ENCODE peak calls at places on chromosomes 7 and 10, in five cellular contexts. One of them, this sample, is unnamed.

GRCh38 chr7:137606061-137606674 is 240.6 kb downstream of the DGKI start:
- DNase-seq in A549: peak
- DNase-seq in GM12878: no peak
- DNase-seq in K562: peak
- DNase-seq in HepG2: peak
- DNase-seq in this sample: peak

GRCh38 chr7:82017334-82017943 is 247.6 kb upstream of the HGF start:
- DNase-seq in HepG2: peak
- DNase-seq in GM12878: no peak
- DNase-seq in A549: peak
- DNase-seq in K562: peak
- DNase-seq in this sample: peak

GRCh38 chr7:112411186-112411795 is 39.0 kb upstream of the IFRD1 start:
- DNase-seq in HepG2: peak
- DNase-seq in A549: no peak
- DNase-seq in K562: no peak
- DNase-seq in GM12878: no peak
- DNase-seq in this sample: no peak

GRCh38 chr7:45026984-45027773 is 27.2 kb downstream of the CCM2 start:
- DNase-seq in HepG2: peak
- DNase-seq in K562: no peak
- DNase-seq in A549: no peak
- DNase-seq in GM12878: peak
- DNase-seq in this sample: no peak

GRCh38 chr7:13986208-13986607 is 3.3 kb downstream of the ETV1 start:
- DNase-seq in GM12878: no peak
- DNase-seq in HepG2: no peak
- DNase-seq in K562: peak
- DNase-seq in A549: no peak
- DNase-seq in this sample: no peak

GRCh38 chr7:124208173-124208572 is 175.3 kb upstream of the TMEM229A start:
- DNase-seq in A549: no peak
- DNase-seq in GM12878: no peak
- DNase-seq in HepG2: no peak
- DNase-seq in K562: no peak
- DNase-seq in this sample: no peak

GRCh38 chr10:132076578-132077081 is 10.9 kb downstream of the JAKMIP3 start:
- DNase-seq in A549: no peak
- DNase-seq in K562: no peak
- DNase-seq in GM12878: no peak
- DNase-seq in HepG2: no peak
- DNase-seq in this sample: no peak

GRCh38 chr10:87593702-87594101 is 66.0 kb upstream of the PAPSS2 start:
- DNase-seq in K562: no peak
- DNase-seq in HepG2: no peak
- DNase-seq in A549: no peak
- DNase-seq in GM12878: no peak
- DNase-seq in this sample: no peak

GRCh38 chr10:110206988-110207804 is at the start of gene MXI1:
- DNase-seq in K562: peak
- DNase-seq in A549: peak
- DNase-seq in HepG2: peak
- DNase-seq in GM12878: no peak
- DNase-seq in this sample: peak

GRCh38 chr7:119802147-119802546 is 470.8 kb upstream of the KCND2 start:
- DNase-seq in HepG2: peak
- DNase-seq in A549: no peak
- DNase-seq in K562: no peak
- DNase-seq in GM12878: no peak
- DNase-seq in this sample: no peak
- TF ChIP-seq JUNB in HepG2: no peak
- TF ChIP-seq JUNB in A549: no peak
- TF ChIP-seq JUNB in K562: no peak
- TF ChIP-seq JUNB in GM12878: no peak
- TF ChIP-seq JUNB in this sample: no peak

GRCh38 chr7:23021581-23021980 is 7.7 kb upstream of the HYCC1 start:
- DNase-seq in K562: no peak
- DNase-seq in A549: no peak
- DNase-seq in HepG2: no peak
- DNase-seq in GM12878: no peak
- DNase-seq in this sample: no peak

GRCh38 chr7:23022831-23023230 is 8.9 kb upstream of the HYCC1 start:
- DNase-seq in K562: no peak
- DNase-seq in HepG2: no peak
- DNase-seq in A549: no peak
- DNase-seq in GM12878: no peak
- DNase-seq in this sample: no peak

GRCh38 chr7:23024454-23024853 is 10.5 kb upstream of the HYCC1 start:
- DNase-seq in K562: no peak
- DNase-seq in HepG2: no peak
- DNase-seq in A549: no peak
- DNase-seq in GM12878: no peak
- DNase-seq in this sample: no peak

GRCh38 chr7:23020742-23021401 is 6.9 kb upstream of the HYCC1 start:
- DNase-seq in HepG2: no peak
- DNase-seq in K562: no peak
- DNase-seq in A549: no peak
- DNase-seq in GM12878: no peak
- DNase-seq in this sample: no peak

GRCh38 chr7:23022258-23022745 is 8.4 kb upstream of the HYCC1 start:
- DNase-seq in HepG2: no peak
- DNase-seq in K562: peak
- DNase-seq in A549: no peak
- DNase-seq in GM12878: no peak
- DNase-seq in this sample: no peak
- H3K27ac ChIP-seq in HepG2: no peak
- H3K27ac ChIP-seq in K562: no peak
- H3K27ac ChIP-seq in A549: no peak
- H3K27ac ChIP-seq in GM12878: no peak
- H3K27ac ChIP-seq in this sample: no peak

GRCh38 chr7:151117041-151117440 is 30.8 kb downstream of the AGAP3 start:
- DNase-seq in GM12878: no peak
- DNase-seq in K562: no peak
- DNase-seq in A549: no peak
- DNase-seq in HepG2: no peak
- DNase-seq in this sample: no peak
- H3K4me3 ChIP-seq in GM12878: no peak
- H3K4me3 ChIP-seq in K562: no peak
- H3K4me3 ChIP-seq in A549: no peak
- H3K4me3 ChIP-seq in HepG2: no peak
- H3K4me3 ChIP-seq in this sample: no peak

GRCh38 chr10:130499541-130499940 is 363.4 kb downstream of the GLRX3 start:
- DNase-seq in A549: no peak
- DNase-seq in K562: no peak
- DNase-seq in HepG2: no peak
- DNase-seq in GM12878: no peak
- DNase-seq in this sample: no peak

GRCh38 chr10:130495891-130496642 is 359.9 kb downstream of the GLRX3 start:
- DNase-seq in K562: no peak
- DNase-seq in HepG2: peak
- DNase-seq in GM12878: no peak
- DNase-seq in A549: no peak
- DNase-seq in this sample: no peak

GRCh38 chr10:130497056-130498010 is 361.1 kb downstream of the GLRX3 start:
- DNase-seq in K562: no peak
- DNase-seq in A549: no peak
- DNase-seq in GM12878: no peak
- DNase-seq in HepG2: no peak
- DNase-seq in this sample: no peak

GRCh38 chr10:130498934-130499333 is 362.7 kb downstream of the GLRX3 start:
- DNase-seq in K562: no peak
- DNase-seq in HepG2: no peak
- DNase-seq in GM12878: no peak
- DNase-seq in A549: no peak
- DNase-seq in this sample: no peak

DNA sequence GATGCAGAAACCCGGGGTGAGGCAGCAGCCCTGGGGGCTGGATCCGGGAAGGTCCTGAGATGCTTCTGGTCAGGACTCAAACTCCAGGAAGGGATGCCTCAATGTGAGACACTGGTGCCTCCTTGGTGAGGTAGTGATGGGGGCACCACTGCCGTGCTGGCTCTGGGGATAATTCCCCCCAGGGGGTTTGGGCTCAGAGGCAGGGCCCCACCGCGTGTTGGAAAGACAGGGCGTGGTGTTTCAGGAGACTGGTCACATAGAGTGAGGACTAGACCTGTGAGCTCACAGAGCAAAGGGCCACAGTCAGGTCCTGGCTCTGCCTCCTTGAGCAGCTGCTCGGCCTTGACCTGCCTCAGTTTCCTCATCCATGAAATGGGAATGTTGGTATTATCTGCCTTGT is 361.9 kb downstream of the GLRX3 start:
- DNase-seq in HepG2: no peak
- DNase-seq in A549: no peak
- DNase-seq in GM12878: no peak
- DNase-seq in K562: no peak
- DNase-seq in this sample: no peak
- TF ChIP-seq JUNB in HepG2: no peak
- TF ChIP-seq JUNB in A549: no peak
- TF ChIP-seq JUNB in GM12878: no peak
- TF ChIP-seq JUNB in K562: no peak
- TF ChIP-seq JUNB in this sample: no peak

DNA sequence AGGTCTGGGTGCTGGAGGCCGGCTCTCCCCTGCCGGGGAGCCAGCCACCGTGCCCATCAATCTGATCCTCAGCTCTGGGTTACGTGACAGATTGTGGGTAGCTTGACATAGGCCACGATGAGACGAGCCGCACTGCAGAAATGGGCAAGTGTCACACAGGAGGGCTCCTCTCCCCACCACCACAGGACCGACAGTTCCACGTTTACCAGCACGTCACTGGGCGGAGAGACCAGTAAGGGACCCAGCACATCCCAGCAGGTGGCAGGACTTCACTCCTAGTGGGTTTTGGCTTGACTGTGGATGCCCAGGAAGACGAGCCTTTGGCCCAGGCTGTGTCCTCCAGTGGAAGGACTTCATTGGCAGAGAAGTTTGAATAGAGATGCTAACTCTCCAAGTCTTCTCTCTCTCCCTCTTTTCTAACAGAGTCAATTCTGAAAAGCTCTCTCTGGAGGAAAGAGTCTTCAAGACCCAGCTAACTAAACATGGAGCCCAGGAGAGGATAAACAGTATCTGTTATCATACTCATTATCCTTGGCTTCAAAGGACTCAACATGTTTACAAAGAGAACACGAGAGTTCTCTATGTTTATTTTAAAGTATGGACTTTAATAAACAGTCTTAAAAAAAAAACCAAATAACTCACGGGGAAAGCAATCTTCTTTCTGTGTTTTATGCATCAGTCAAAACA is 129.3 kb upstream of the JCAD start:
- DNase-seq in HepG2: no peak
- DNase-seq in A549: no peak
- DNase-seq in GM12878: no peak
- DNase-seq in K562: no peak
- DNase-seq in this sample: no peak
- H3K27ac ChIP-seq in HepG2: no peak
- H3K27ac ChIP-seq in A549: no peak
- H3K27ac ChIP-seq in GM12878: no peak
- H3K27ac ChIP-seq in K562: no peak
- H3K27ac ChIP-seq in this sample: no peak

GRCh38 chr10:36253731-36254130 is 611.6 kb upstream of the FZD8 start:
- DNase-seq in K562: no peak
- DNase-seq in GM12878: no peak
- DNase-seq in HepG2: no peak
- DNase-seq in A549: no peak
- DNase-seq in this sample: no peak

GRCh38 chr10:36247478-36247877 is 605.4 kb upstream of the FZD8 start:
- DNase-seq in K562: no peak
- DNase-seq in HepG2: no peak
- DNase-seq in A549: no peak
- DNase-seq in GM12878: no peak
- DNase-seq in this sample: no peak

GRCh38 chr10:36254191-36254590 is 612.1 kb upstream of the FZD8 start:
- DNase-seq in A549: no peak
- DNase-seq in GM12878: no peak
- DNase-seq in K562: no peak
- DNase-seq in HepG2: no peak
- DNase-seq in this sample: no peak

GRCh38 chr10:36251068-36251467 is 609.0 kb upstream of the FZD8 start:
- DNase-seq in GM12878: no peak
- DNase-seq in A549: no peak
- DNase-seq in K562: no peak
- DNase-seq in HepG2: peak
- DNase-seq in this sample: no peak

DNA sequence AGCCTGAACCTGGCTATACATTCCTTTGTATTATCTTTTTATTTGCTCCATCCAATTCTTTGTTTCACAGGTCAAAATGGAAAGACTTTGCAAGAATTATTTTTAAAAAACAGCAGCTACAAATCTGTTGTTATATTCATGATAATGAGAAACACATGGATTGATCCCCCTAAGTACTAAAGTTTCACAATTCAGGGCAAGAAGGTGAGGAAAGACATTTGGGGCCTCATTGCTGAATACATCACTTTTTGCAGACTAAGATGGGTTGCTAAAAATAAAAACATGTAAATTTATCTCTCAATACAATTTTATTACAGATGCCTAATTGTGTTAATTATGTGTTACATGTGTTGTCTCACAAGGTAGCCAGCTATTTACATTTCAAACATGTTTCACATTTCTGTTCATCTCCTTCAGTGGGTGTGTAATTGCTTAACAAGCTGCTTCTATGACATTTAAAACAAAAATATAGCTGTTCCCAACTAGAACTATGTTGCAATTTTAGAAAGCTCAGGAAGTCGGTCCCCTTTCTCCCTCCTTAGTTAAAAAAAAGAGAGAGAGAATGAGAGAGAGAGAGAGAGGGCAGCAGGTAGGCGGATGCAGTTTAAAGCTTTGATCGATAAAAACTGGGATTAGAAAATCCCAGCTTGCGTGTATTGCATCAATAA is 606.4 kb upstream of the FZD8 start:
- DNase-seq in GM12878: no peak
- DNase-seq in A549: no peak
- DNase-seq in HepG2: no peak
- DNase-seq in K562: no peak
- DNase-seq in this sample: no peak
- H3K4me3 ChIP-seq in GM12878: no peak
- H3K4me3 ChIP-seq in A549: no peak
- H3K4me3 ChIP-seq in HepG2: no peak
- H3K4me3 ChIP-seq in K562: no peak
- H3K4me3 ChIP-seq in this sample: no peak